ENCODE peak calls at places on chromosomes 6 and 20, in five cellular contexts. C is naive thymus-derived CD8-positive, alpha-beta T cell; G is lung microvascular endothelial cell; J is B cell; D is heart left ventricle. Q is an unnamed sample.

GRCh38 chr20:34507661-34508060 is 8.6 kb upstream of the DYNLRB1 start:
- DNase-seq in J (no peak), C (no peak), D (no peak), G (no peak), Q (no peak)

GRCh38 chr6:110567957-110568696 is 91.7 kb upstream of the SLC22A16 start:
- DNase-seq in D (no peak), G (no peak), J (no peak), C (no peak), Q (no peak)

GRCh38 chr6:80174931-80175572 is 68.6 kb downstream of the BCKDHB start:
- DNase-seq in C (no peak), D (no peak), G (no peak), J (no peak), Q (no peak)

GRCh38 chr6:157779705-157780604 is 43.1 kb upstream of the SNX9 start:
- DNase-seq in G (no peak), J (no peak), D (no peak), C (no peak), Q (no peak)

GRCh38 chr6:127971945-127972391 is 71.1 kb upstream of the THEMIS start:
- DNase-seq in C (peak), G (no peak), D (no peak), J (no peak), Q (no peak)

GRCh38 chr6:63734923-63735322 is 99.3 kb downstream of the PHF3 start:
- DNase-seq in D (no peak), G (no peak), C (no peak), J (no peak), Q (no peak)

GRCh38 chr6:163585932-163586437 is 171.5 kb downstream of the QKI start:
- DNase-seq in G (no peak), J (no peak), C (no peak), D (peak), Q (no peak)

GRCh38 chr6:144931172-144932035 is 646.3 kb downstream of the UTRN start:
- DNase-seq in G (peak), C (peak), J (no peak), D (no peak), Q (peak)

GRCh38 chr6:6769466-6769865 is 180.9 kb downstream of the LY86 start:
- DNase-seq in C (no peak), G (no peak), D (no peak), J (no peak), Q (no peak)

GRCh38 chr20:23243791-23244190 is 106.8 kb upstream of the NXT1 start:
- DNase-seq in J (no peak), D (no peak), C (no peak), G (no peak), Q (no peak)

GRCh38 chr6:137155830-137156229 is 17.6 kb downstream of the IL22RA2 start:
- DNase-seq in J (peak), D (no peak), C (peak), G (no peak), Q (no peak)

GRCh38 chr6:155419161-155419560 is 36.5 kb downstream of the NOX3 start:
- DNase-seq in D (no peak), C (no peak), G (no peak), J (no peak), Q (no peak)

GRCh38 chr6:136921936-136922679 is at the start of gene SLC35D3:
- DNase-seq in D (no peak), J (no peak), C (no peak), G (peak), Q (peak)

GRCh38 chr20:24350923-24351368 is 118.5 kb upstream of the SYNDIG1 start:
- DNase-seq in C (no peak), G (no peak), D (no peak), J (no peak), Q (no peak)

GRCh38 chr6:110597754-110598153 is 121.3 kb upstream of the SLC22A16 start:
- DNase-seq in J (no peak), C (no peak), G (no peak), D (no peak), Q (no peak)

GRCh38 chr6:99132026-99132425 is 184.3 kb upstream of the FBXL4 start:
- DNase-seq in D (no peak), C (no peak), J (no peak), G (no peak), Q (no peak)

GRCh38 chr6:14321992-14322772 is 204.6 kb downstream of the CD83 start:
- DNase-seq in D (no peak), J (no peak), C (no peak), G (no peak), Q (no peak)